ENCODE peak calls at places on chromosomes 5 and 9, in six cellular contexts. I is GM20000; B is left ventricle myocardium superior; J is natural killer cell treated with Interleukin-12 subunit alpha and Interleukin-12 subunit beta and Interleukin-15 and Interleukin-18, amount 100 ng/mL, for 72 hours; L is A172; S is Calu3. C is an unnamed sample.

GRCh38 chr5:137398751-137399150 is 100.4 kb downstream of the SPOCK1 start:
- DNase-seq in J (no peak), L (no peak), B (no peak), S (no peak), I (no peak), C (no peak)

GRCh38 chr9:134553061-134553891 is 88.3 kb upstream of the COL5A1 start:
- DNase-seq in I (no peak), L (peak; percentile 49), S (no peak), B (peak; percentile 40), J (no peak), C (no peak)

GRCh38 chr5:114369680-114370417 is 8.0 kb downstream of the KCNN2 start:
- DNase-seq in B (no peak), S (no peak), I (no peak), L (no peak), J (no peak), C (no peak)

GRCh38 chr9:109098221-109098959 is 21.4 kb downstream of the TMEM245 start:
- DNase-seq in L (peak; percentile 85), B (no peak), S (no peak), J (no peak), I (no peak), C (peak; percentile 87)

GRCh38 chr9:33267368-33267767 is 2.5 kb downstream of the CHMP5 start:
- DNase-seq in I (no peak), J (no peak), B (no peak), L (no peak), S (no peak), C (no peak)

GRCh38 chr5:151179489-151179840 is 21.9 kb upstream of the ANXA6 start:
- DNase-seq in J (no peak), B (no peak), S (no peak), I (no peak), L (no peak), C (no peak)

GRCh38 chr9:122777052-122777451 is 11.7 kb upstream of the OR5C1 start:
- DNase-seq in S (no peak), J (no peak), B (no peak), L (no peak), I (no peak), C (no peak)

GRCh38 chr9:618478-618877 is 223.0 kb upstream of the DMRT1 start:
- DNase-seq in I (no peak), L (no peak), S (no peak), B (no peak), J (no peak), C (peak; percentile 3)

GRCh38 chr5:84821924-84822323 is 437.2 kb upstream of the EDIL3 start:
- DNase-seq in J (no peak), S (no peak), B (no peak), I (no peak), L (no peak), C (no peak)

GRCh38 chr9:4573176-4573575 is 82.9 kb downstream of the SLC1A1 start:
- DNase-seq in L (no peak), S (no peak), B (no peak), I (no peak), J (no peak), C (no peak)